ENCODE peak calls at places on chromosomes 6 and 20, in six cellular contexts. J is sigmoid colon; S is fibroblast of lung; P is heart right ventricle; R is thyroid gland; V is CD8-positive, alpha-beta T cell. T is an unnamed sample.

GRCh38 chr6:121453191-121453590 is 17.7 kb downstream of the GJA1 start:
- DNase-seq in V (no peak), P (no peak), S (no peak), R (no peak), J (no peak), T (no peak)

GRCh38 chr6:32194825-32195651 is 2.6 kb upstream of the GPSM3 start:
- DNase-seq in P (peak), S (peak), V (no peak), J (no peak), R (peak), T (peak)

GRCh38 chr20:7848351-7848750 is 91.9 kb downstream of the HAO1 start:
- DNase-seq in P (no peak), R (no peak), V (no peak), J (no peak), S (no peak), T (no peak)

GRCh38 chr6:3061501-3061941 is 6.8 kb upstream of the RIPK1 start:
- DNase-seq in J (no peak), V (no peak), R (no peak), P (no peak), S (peak), T (peak)

GRCh38 chr20:25338112-25339023 is 52.3 kb downstream of the ABHD12 start:
- DNase-seq in R (peak), J (no peak), S (no peak), P (no peak), V (no peak), T (no peak)

GRCh38 chr20:3730803-3731370 is 1.6 kb upstream of the HSPA12B start:
- DNase-seq in V (no peak), R (no peak), J (no peak), S (no peak), P (no peak), T (no peak)

GRCh38 chr20:33119725-33120720 is 40.6 kb downstream of the BPIFB4 start:
- DNase-seq in R (no peak), V (no peak), J (no peak), S (no peak), P (no peak), T (peak)

GRCh38 chr6:20691185-20691584 is 156.9 kb downstream of the CDKAL1 start:
- DNase-seq in V (no peak), R (no peak), S (no peak), J (no peak), P (no peak), T (no peak)

GRCh38 chr6:56349196-56349595 is 101.8 kb upstream of the COL21A1 start:
- DNase-seq in V (no peak), S (peak), J (no peak), P (no peak), R (no peak), T (peak)

GRCh38 chr6:42239736-42240375 is 22.2 kb upstream of the MRPS10 start:
- DNase-seq in R (no peak), S (peak), J (no peak), P (no peak), V (no peak), T (peak)

GRCh38 chr6:72624557-72625160 is 2.8 kb downstream of the KCNQ5 start:
- DNase-seq in R (no peak), P (no peak), J (no peak), V (no peak), S (no peak), T (peak)

GRCh38 chr20:54129350-54129749 is 44.4 kb downstream of the CYP24A1 start:
- DNase-seq in P (no peak), S (no peak), J (no peak), V (no peak), R (no peak), T (no peak)

GRCh38 chr20:10466855-10467254 is 31.8 kb downstream of the SLX4IP start:
- DNase-seq in J (no peak), R (no peak), V (no peak), S (no peak), P (no peak), T (no peak)

GRCh38 chr20:10467985-10468845 is 33.1 kb downstream of the SLX4IP start:
- DNase-seq in R (no peak), P (no peak), S (peak), J (no peak), V (no peak), T (peak)

GRCh38 chr20:10466325-10466724 is 31.2 kb downstream of the SLX4IP start:
- DNase-seq in R (no peak), J (no peak), S (peak), P (peak), V (no peak), T (peak)

GRCh38 chr20:10474606-10475184 is 39.6 kb downstream of the SLX4IP start:
- DNase-seq in V (no peak), J (peak), P (peak), R (no peak), S (no peak), T (peak)

DNA sequence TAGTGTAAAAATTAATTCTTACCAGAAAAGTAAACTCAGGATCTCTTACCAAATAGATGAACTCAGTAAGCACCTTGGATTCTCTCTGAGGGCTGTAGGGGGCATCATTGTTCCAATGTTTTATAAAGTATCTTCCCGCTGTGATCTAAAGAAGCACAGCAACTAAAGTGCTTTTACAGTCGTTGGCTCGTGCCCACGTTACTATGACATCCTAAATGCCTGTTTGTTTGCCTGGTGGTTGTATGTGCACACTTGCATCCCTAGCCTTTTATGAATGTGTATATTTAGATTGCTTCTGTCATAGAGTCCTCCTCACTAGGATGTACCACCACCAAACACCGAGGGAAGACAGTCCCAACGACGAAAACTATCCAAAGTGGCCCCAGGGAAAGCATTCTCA is 34.5 kb downstream of the SLX4IP start:
- DNase-seq in J (peak), P (peak), R (peak), S (peak), V (no peak), T (peak)
- TF ChIP-seq CTCF in J (peak), P (peak), R (peak), S (peak), V (peak), T (peak)

GRCh38 chr6:39087197-39087596 is 27.8 kb downstream of the SAYSD1 start:
- DNase-seq in R (no peak), P (no peak), J (no peak), V (no peak), S (no peak), T (no peak)

GRCh38 chr6:39091163-39091562 is 23.8 kb downstream of the SAYSD1 start:
- DNase-seq in R (no peak), J (no peak), V (no peak), P (no peak), S (no peak), T (peak)

GRCh38 chr6:39092124-39092523 is 22.9 kb downstream of the SAYSD1 start:
- DNase-seq in R (no peak), J (no peak), V (no peak), S (no peak), P (no peak), T (no peak)

GRCh38 chr6:39088331-39088730 is 26.7 kb downstream of the SAYSD1 start:
- DNase-seq in R (peak), P (peak), S (peak), J (no peak), V (no peak), T (peak)

DNA sequence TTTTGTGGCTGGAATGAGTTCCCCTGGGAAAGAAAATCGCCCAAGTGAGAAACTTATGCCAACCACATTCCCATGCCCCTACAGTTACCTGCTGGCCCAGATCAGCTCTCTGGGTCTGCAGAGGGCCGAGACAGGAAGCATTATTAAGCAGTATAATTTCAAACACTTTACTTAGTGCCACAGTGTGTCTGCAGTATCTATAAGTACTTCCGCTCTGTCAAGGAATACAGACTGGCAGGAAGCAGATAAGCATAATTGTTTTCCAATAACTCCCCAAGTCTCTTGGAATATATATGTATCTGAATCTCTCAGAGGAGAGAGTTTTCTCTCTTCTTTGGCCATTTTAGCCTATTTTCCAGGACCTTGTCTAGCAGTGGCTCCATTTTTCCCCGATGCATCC is 24.9 kb downstream of the SAYSD1 start:
- DNase-seq in V (no peak), R (no peak), S (no peak), J (no peak), P (no peak), T (no peak)
- H3K4me3 ChIP-seq in V (no peak), R (no peak), S (no peak), J (no peak), P (no peak), T (no peak)

GRCh38 chr6:69735029-69735428 is 61.8 kb downstream of the LMBRD1 start:
- DNase-seq in S (peak), J (no peak), V (no peak), P (no peak), R (peak), T (no peak)

GRCh38 chr6:69732640-69733039 is 64.2 kb downstream of the LMBRD1 start:
- DNase-seq in J (no peak), R (no peak), V (no peak), P (no peak), S (no peak), T (peak)

GRCh38 chr6:69732045-69732444 is 64.8 kb downstream of the LMBRD1 start:
- DNase-seq in P (no peak), S (no peak), R (no peak), J (no peak), V (no peak), T (peak)

GRCh38 chr6:69729870-69730449 is 66.8 kb downstream of the LMBRD1 start:
- DNase-seq in J (no peak), P (no peak), R (no peak), V (no peak), S (no peak), T (peak)
- TF ChIP-seq CTCF in J (no peak), P (peak), R (peak), V (peak), S (no peak), T (no peak)

GRCh38 chr20:37846573-37846972 is 56.4 kb upstream of the VSTM2L start:
- DNase-seq in P (no peak), S (no peak), R (no peak), J (no peak), V (no peak), T (no peak)
- H3K4me3 ChIP-seq in P (no peak), S (no peak), R (no peak), J (no peak), V (no peak), T (no peak)

T was measured in cardiac fibroblast.